ENCODE peak calls at places on chromosomes 3 and 15, in six cellular contexts. One of them, this sample, is unnamed.

GRCh38 chr3:177208223-177208622 is 10.9 kb upstream of the TBL1XR1 start:
- DNase-seq in cardiac fibroblast: no peak
- DNase-seq in NB4: no peak
- DNase-seq in hepatocyte: no peak
- DNase-seq in CD8-positive, alpha-beta T cell: no peak
- DNase-seq in breast epithelium: no peak
- DNase-seq in this sample: no peak

GRCh38 chr15:38176155-38176554 is 76.5 kb upstream of the SPRED1 start:
- DNase-seq in CD8-positive, alpha-beta T cell: no peak
- DNase-seq in NB4: peak
- DNase-seq in hepatocyte: no peak
- DNase-seq in cardiac fibroblast: peak
- DNase-seq in breast epithelium: no peak
- DNase-seq in this sample: peak

GRCh38 chr3:138898301-138898700 is 48.6 kb downstream of the FOXL2 start:
- DNase-seq in breast epithelium: no peak
- DNase-seq in CD8-positive, alpha-beta T cell: no peak
- DNase-seq in hepatocyte: no peak
- DNase-seq in cardiac fibroblast: peak
- DNase-seq in NB4: no peak
- DNase-seq in this sample: peak

GRCh38 chr15:80697316-80697715 is 2.2 kb downstream of the ABHD17C start:
- DNase-seq in cardiac fibroblast: no peak
- DNase-seq in NB4: no peak
- DNase-seq in breast epithelium: no peak
- DNase-seq in hepatocyte: no peak
- DNase-seq in CD8-positive, alpha-beta T cell: no peak
- DNase-seq in this sample: no peak

GRCh38 chr3:112005091-112005672 is 6.5 kb downstream of the TAGLN3 start:
- DNase-seq in NB4: no peak
- DNase-seq in cardiac fibroblast: peak
- DNase-seq in hepatocyte: no peak
- DNase-seq in breast epithelium: no peak
- DNase-seq in CD8-positive, alpha-beta T cell: no peak
- DNase-seq in this sample: no peak

GRCh38 chr3:100254168-100254777 is 6.5 kb upstream of the TBC1D23 start:
- DNase-seq in CD8-positive, alpha-beta T cell: peak
- DNase-seq in breast epithelium: no peak
- DNase-seq in cardiac fibroblast: peak
- DNase-seq in NB4: peak
- DNase-seq in hepatocyte: peak
- DNase-seq in this sample: peak

GRCh38 chr3:53230041-53230621 is 25.7 kb downstream of the TKT start:
- DNase-seq in breast epithelium: no peak
- DNase-seq in cardiac fibroblast: no peak
- DNase-seq in hepatocyte: no peak
- DNase-seq in CD8-positive, alpha-beta T cell: no peak
- DNase-seq in NB4: no peak
- DNase-seq in this sample: no peak

GRCh38 chr15:51332211-51333147 is 5.9 kb downstream of the CYP19A1 start:
- DNase-seq in CD8-positive, alpha-beta T cell: no peak
- DNase-seq in NB4: peak
- DNase-seq in hepatocyte: no peak
- DNase-seq in cardiac fibroblast: peak
- DNase-seq in breast epithelium: no peak
- DNase-seq in this sample: peak

GRCh38 chr15:67419705-67420104 is 101.2 kb upstream of the C15orf61 start:
- DNase-seq in hepatocyte: no peak
- DNase-seq in cardiac fibroblast: no peak
- DNase-seq in CD8-positive, alpha-beta T cell: no peak
- DNase-seq in NB4: no peak
- DNase-seq in breast epithelium: no peak
- DNase-seq in this sample: no peak

GRCh38 chr15:47812436-47813109 is 95.3 kb downstream of the SEMA6D start:
- DNase-seq in cardiac fibroblast: peak
- DNase-seq in NB4: no peak
- DNase-seq in hepatocyte: peak
- DNase-seq in CD8-positive, alpha-beta T cell: no peak
- DNase-seq in breast epithelium: no peak
- DNase-seq in this sample: peak

GRCh38 chr3:181915556-181915955 is 203.8 kb downstream of the SOX2 start:
- DNase-seq in CD8-positive, alpha-beta T cell: no peak
- DNase-seq in hepatocyte: no peak
- DNase-seq in breast epithelium: no peak
- DNase-seq in cardiac fibroblast: no peak
- DNase-seq in NB4: no peak
- DNase-seq in this sample: no peak

GRCh38 chr3:71025010-71025409 is 558.5 kb downstream of the FOXP1 start:
- DNase-seq in NB4: no peak
- DNase-seq in cardiac fibroblast: peak
- DNase-seq in hepatocyte: no peak
- DNase-seq in breast epithelium: no peak
- DNase-seq in CD8-positive, alpha-beta T cell: no peak
- DNase-seq in this sample: no peak

GRCh38 chr3:71018794-71019193 is 564.7 kb downstream of the FOXP1 start:
- DNase-seq in breast epithelium: no peak
- DNase-seq in CD8-positive, alpha-beta T cell: no peak
- DNase-seq in cardiac fibroblast: no peak
- DNase-seq in NB4: no peak
- DNase-seq in hepatocyte: no peak
- DNase-seq in this sample: no peak

GRCh38 chr3:71026634-71027578 is 556.6 kb downstream of the FOXP1 start:
- DNase-seq in cardiac fibroblast: no peak
- DNase-seq in breast epithelium: no peak
- DNase-seq in CD8-positive, alpha-beta T cell: no peak
- DNase-seq in NB4: peak
- DNase-seq in hepatocyte: no peak
- DNase-seq in this sample: no peak

GRCh38 chr3:71025516-71025915 is 558.0 kb downstream of the FOXP1 start:
- DNase-seq in CD8-positive, alpha-beta T cell: no peak
- DNase-seq in NB4: no peak
- DNase-seq in breast epithelium: no peak
- DNase-seq in hepatocyte: no peak
- DNase-seq in cardiac fibroblast: no peak
- DNase-seq in this sample: no peak

DNA sequence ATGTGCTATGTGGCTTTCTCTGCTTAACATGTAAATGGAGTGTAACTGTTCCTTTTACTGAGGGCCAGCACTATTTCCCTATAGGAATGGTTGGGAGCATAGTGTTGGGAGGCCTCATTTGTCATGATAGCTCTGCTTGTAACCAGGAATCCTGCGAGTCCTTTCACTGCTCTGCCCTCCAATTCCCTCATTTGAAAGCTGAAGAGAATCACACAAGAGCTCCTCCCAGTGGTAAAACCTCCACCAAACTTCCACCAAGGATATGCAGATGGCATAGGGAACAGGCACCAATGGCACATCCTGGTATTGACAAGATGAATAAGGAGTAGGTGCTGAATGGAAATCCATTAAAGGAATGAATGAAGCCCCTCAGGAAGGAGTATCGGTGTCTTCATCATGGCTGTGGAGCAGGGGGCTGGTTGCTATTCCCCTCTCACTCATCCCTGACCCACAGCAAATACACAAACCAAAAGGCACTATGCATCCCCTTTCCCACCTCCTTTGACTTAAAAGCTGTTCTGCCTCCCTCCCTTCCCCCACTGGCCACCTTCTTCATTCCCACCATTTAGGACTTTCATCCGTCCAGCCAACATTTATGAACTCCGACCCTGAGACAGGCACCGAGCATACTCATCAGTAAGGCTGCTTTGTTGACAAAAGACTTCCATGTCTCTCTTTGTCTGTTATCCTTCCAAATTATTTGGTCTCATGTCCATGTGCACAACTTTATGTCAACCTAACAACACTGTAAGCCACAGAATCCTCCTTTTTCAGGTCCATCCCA is 560.8 kb downstream of the FOXP1 start:
- DNase-seq in breast epithelium: no peak
- DNase-seq in cardiac fibroblast: peak
- DNase-seq in CD8-positive, alpha-beta T cell: no peak
- DNase-seq in NB4: no peak
- DNase-seq in hepatocyte: no peak
- DNase-seq in this sample: no peak
- TF ChIP-seq CTCF in breast epithelium: no peak
- TF ChIP-seq CTCF in cardiac fibroblast: peak
- TF ChIP-seq CTCF in CD8-positive, alpha-beta T cell: no peak
- TF ChIP-seq CTCF in NB4: no peak
- TF ChIP-seq CTCF in hepatocyte: peak
- TF ChIP-seq CTCF in this sample: peak

DNA sequence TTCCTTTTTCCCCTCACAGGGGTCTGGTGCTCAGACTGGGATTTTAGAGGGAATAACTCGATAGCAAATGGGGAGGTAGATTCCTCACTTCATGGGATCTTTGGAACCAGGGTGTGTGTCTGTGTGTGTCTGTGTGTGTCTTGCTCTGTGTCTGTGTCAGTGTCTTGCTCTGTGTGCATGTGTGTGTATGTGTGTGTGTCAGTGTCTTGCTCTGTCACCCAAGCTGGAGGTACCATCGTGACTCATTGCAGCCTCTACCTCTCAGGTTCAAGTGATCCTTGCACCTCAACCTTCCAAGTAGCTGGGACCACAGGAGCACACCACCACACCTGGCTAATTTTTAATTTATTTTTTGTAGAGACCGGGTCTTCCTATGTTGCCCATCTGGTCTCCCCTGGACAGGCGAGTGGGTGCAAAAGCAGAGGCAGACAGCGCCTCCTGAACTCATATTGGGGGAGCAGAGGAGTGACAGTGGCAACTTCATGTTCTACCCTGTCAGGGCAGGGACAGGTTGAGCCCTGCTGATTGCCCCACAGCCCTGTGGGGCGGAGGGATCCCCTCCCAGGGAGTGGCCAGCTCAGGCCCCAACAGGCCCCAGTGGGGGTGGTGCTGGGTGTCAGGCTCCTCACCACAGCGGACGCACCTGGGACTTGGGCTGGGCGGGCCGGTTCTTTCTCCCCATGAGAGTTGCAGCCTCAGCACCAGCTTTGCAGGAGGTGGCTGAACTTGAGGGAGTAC is 10.4 kb upstream of the SEMA4B start:
- DNase-seq in hepatocyte: no peak
- DNase-seq in NB4: no peak
- DNase-seq in cardiac fibroblast: no peak
- DNase-seq in CD8-positive, alpha-beta T cell: no peak
- DNase-seq in breast epithelium: no peak
- DNase-seq in this sample: no peak
- H3K4me3 ChIP-seq in hepatocyte: no peak
- H3K4me3 ChIP-seq in NB4: no peak
- H3K4me3 ChIP-seq in cardiac fibroblast: no peak
- H3K4me3 ChIP-seq in CD8-positive, alpha-beta T cell: no peak
- H3K4me3 ChIP-seq in breast epithelium: no peak
- H3K4me3 ChIP-seq in this sample: no peak

GRCh38 chr3:173547070-173547469 is 149.5 kb downstream of the NLGN1 start:
- DNase-seq in breast epithelium: no peak
- DNase-seq in cardiac fibroblast: no peak
- DNase-seq in hepatocyte: no peak
- DNase-seq in CD8-positive, alpha-beta T cell: no peak
- DNase-seq in NB4: no peak
- DNase-seq in this sample: no peak

GRCh38 chr3:173553635-173554280 is 156.2 kb downstream of the NLGN1 start:
- DNase-seq in CD8-positive, alpha-beta T cell: no peak
- DNase-seq in hepatocyte: peak
- DNase-seq in cardiac fibroblast: peak
- DNase-seq in NB4: peak
- DNase-seq in breast epithelium: no peak
- DNase-seq in this sample: peak

GRCh38 chr3:173552526-173552925 is 155.0 kb downstream of the NLGN1 start:
- DNase-seq in cardiac fibroblast: no peak
- DNase-seq in NB4: no peak
- DNase-seq in CD8-positive, alpha-beta T cell: no peak
- DNase-seq in breast epithelium: no peak
- DNase-seq in hepatocyte: no peak
- DNase-seq in this sample: no peak

GRCh38 chr3:173548261-173548660 is 150.7 kb downstream of the NLGN1 start:
- DNase-seq in hepatocyte: no peak
- DNase-seq in cardiac fibroblast: no peak
- DNase-seq in breast epithelium: no peak
- DNase-seq in NB4: no peak
- DNase-seq in CD8-positive, alpha-beta T cell: no peak
- DNase-seq in this sample: no peak
- TF ChIP-seq CTCF in hepatocyte: no peak
- TF ChIP-seq CTCF in cardiac fibroblast: no peak
- TF ChIP-seq CTCF in breast epithelium: no peak
- TF ChIP-seq CTCF in NB4: no peak
- TF ChIP-seq CTCF in CD8-positive, alpha-beta T cell: no peak
- TF ChIP-seq CTCF in this sample: no peak

GRCh38 chr3:143479727-143480126 is 360.2 kb downstream of the CHST2 start:
- DNase-seq in hepatocyte: no peak
- DNase-seq in NB4: no peak
- DNase-seq in cardiac fibroblast: no peak
- DNase-seq in CD8-positive, alpha-beta T cell: no peak
- DNase-seq in breast epithelium: no peak
- DNase-seq in this sample: no peak

GRCh38 chr3:143483214-143483613 is 363.6 kb downstream of the CHST2 start:
- DNase-seq in hepatocyte: no peak
- DNase-seq in CD8-positive, alpha-beta T cell: no peak
- DNase-seq in cardiac fibroblast: peak
- DNase-seq in NB4: no peak
- DNase-seq in breast epithelium: no peak
- DNase-seq in this sample: no peak

GRCh38 chr3:143484851-143485512 is 363.3 kb downstream of the SLC9A9 start:
- DNase-seq in CD8-positive, alpha-beta T cell: no peak
- DNase-seq in cardiac fibroblast: no peak
- DNase-seq in NB4: no peak
- DNase-seq in hepatocyte: no peak
- DNase-seq in breast epithelium: no peak
- DNase-seq in this sample: no peak

GRCh38 chr3:143480306-143480852 is 360.8 kb downstream of the CHST2 start:
- DNase-seq in CD8-positive, alpha-beta T cell: no peak
- DNase-seq in breast epithelium: no peak
- DNase-seq in NB4: no peak
- DNase-seq in cardiac fibroblast: peak
- DNase-seq in hepatocyte: peak
- DNase-seq in this sample: peak

GRCh38 chr3:143482106-143483088 is 362.8 kb downstream of the CHST2 start:
- DNase-seq in hepatocyte: no peak
- DNase-seq in NB4: no peak
- DNase-seq in breast epithelium: no peak
- DNase-seq in cardiac fibroblast: peak
- DNase-seq in CD8-positive, alpha-beta T cell: no peak
- DNase-seq in this sample: no peak
- H3K4me3 ChIP-seq in hepatocyte: no peak
- H3K4me3 ChIP-seq in NB4: no peak
- H3K4me3 ChIP-seq in breast epithelium: no peak
- H3K4me3 ChIP-seq in cardiac fibroblast: no peak
- H3K4me3 ChIP-seq in CD8-positive, alpha-beta T cell: no peak
- H3K4me3 ChIP-seq in this sample: no peak

GRCh38 chr15:44545934-44546802 is 9.2 kb downstream of the EIF3J start:
- DNase-seq in NB4: peak
- DNase-seq in CD8-positive, alpha-beta T cell: peak
- DNase-seq in hepatocyte: no peak
- DNase-seq in cardiac fibroblast: peak
- DNase-seq in breast epithelium: no peak
- DNase-seq in this sample: peak
- TF ChIP-seq CTCF in NB4: peak
- TF ChIP-seq CTCF in CD8-positive, alpha-beta T cell: no peak
- TF ChIP-seq CTCF in hepatocyte: peak
- TF ChIP-seq CTCF in cardiac fibroblast: peak
- TF ChIP-seq CTCF in breast epithelium: no peak
- TF ChIP-seq CTCF in this sample: peak

This sample was measured in fibroblast of pulmonary artery.